ENCODE peak calls at places on chromosomes 2 and 18, in five cellular contexts. F, O, P, U and C are unnamed samples.
A peak's percentile ranks its signal among the peaks of the same experiment; 100 is the strongest.

GRCh38 chr2:215498411-215498810 is 62.5 kb upstream of the FN1 start:
- DNase-seq in F (peak; percentile 14), O (no peak), P (peak; percentile 9), U (peak; percentile 84), C (no peak)

GRCh38 chr2:227115761-227116160 is 48.2 kb downstream of the COL4A4 start:
- DNase-seq in F (no peak), O (peak; percentile 42), P (no peak), U (no peak), C (no peak)

GRCh38 chr2:42386684-42387083 is 25.7 kb upstream of the COX7A2L start:
- DNase-seq in F (peak; percentile 28), O (no peak), P (peak; percentile 33), U (peak; percentile 35), C (no peak)

GRCh38 chr18:33733376-33733775 is 155.4 kb downstream of the ASXL3 start:
- DNase-seq in F (no peak), O (no peak), P (no peak), U (no peak), C (no peak)

GRCh38 chr18:1917141-1917540 is 654.2 kb downstream of the METTL4 start:
- DNase-seq in F (no peak), O (no peak), P (no peak), U (no peak), C (no peak)

GRCh38 chr2:173550143-173550542 is 195.5 kb downstream of the CDCA7 start:
- DNase-seq in F (peak; percentile 25), O (peak; percentile 47), P (no peak), U (no peak), C (no peak)

GRCh38 chr2:107932986-107933385 is 53.3 kb upstream of the SLC5A7 start:
- DNase-seq in F (no peak), O (peak; percentile 8), P (peak; percentile 3), U (no peak), C (no peak)

GRCh38 chr2:189350515-189351209 is 90.6 kb upstream of the WDR75 start:
- DNase-seq in F (no peak), O (peak; percentile 88), P (no peak), U (no peak), C (no peak)

GRCh38 chr2:134207589-134208209 is 46.2 kb upstream of the MGAT5 start:
- DNase-seq in F (peak; percentile 51), O (peak; percentile 42), P (peak; percentile 66), U (peak; percentile 48), C (peak; percentile 47)

GRCh38 chr2:73368781-73369180 is 16.9 kb upstream of the ALMS1 start:
- DNase-seq in F (no peak), O (no peak), P (peak; percentile 62), U (no peak), C (no peak)

GRCh38 chr2:204670124-204670523 is 124.8 kb downstream of the PARD3B start:
- DNase-seq in F (no peak), O (peak; percentile 12), P (no peak), U (peak; percentile 68), C (no peak)

GRCh38 chr2:216696321-216696720 is 972 bp upstream of the IGFBP5 start:
- DNase-seq in F (no peak), O (no peak), P (no peak), U (no peak), C (no peak)

GRCh38 chr18:57242285-57242684 is 95.4 kb downstream of the BOD1L2 start:
- DNase-seq in F (no peak), O (no peak), P (no peak), U (no peak), C (no peak)

GRCh38 chr18:46320928-46321855 is 217.0 kb downstream of the HAUS1 start:
- DNase-seq in F (no peak), O (peak; percentile 55), P (no peak), U (no peak), C (no peak)

GRCh38 chr2:180690611-180691010 is 289.8 kb upstream of the UBE2E3 start:
- DNase-seq in F (no peak), O (peak; percentile 68), P (no peak), U (no peak), C (no peak)

GRCh38 chr18:44238449-44238848 is 442.2 kb upstream of the SETBP1 start:
- DNase-seq in F (no peak), O (no peak), P (no peak), U (no peak), C (no peak)

GRCh38 chr2:217732995-217733394 is 269.8 kb downstream of the TNS1 start:
- DNase-seq in F (no peak), O (peak; percentile 61), P (no peak), U (no peak), C (no peak)

GRCh38 chr2:201966691-201967388 is 66.8 kb upstream of the FZD7 start:
- DNase-seq in F (no peak), O (no peak), P (no peak), U (no peak), C (no peak)

GRCh38 chr18:75638597-75639467 is 211.3 kb upstream of the SMIM21 start:
- DNase-seq in F (no peak), O (peak; percentile 60), P (no peak), U (no peak), C (peak; percentile 21)

GRCh38 chr2:221617996-221618395 is 45.9 kb upstream of the EPHA4 start:
- DNase-seq in F (no peak), O (no peak), P (no peak), U (no peak), C (no peak)

GRCh38 chr2:85501244-85501643 is 37.7 kb upstream of the MAT2A start:
- DNase-seq in F (no peak), O (no peak), P (peak; percentile 82), U (peak; percentile 30), C (no peak)

GRCh38 chr2:128781166-128781887 is 462.7 kb upstream of the HS6ST1 start:
- DNase-seq in F (no peak), O (no peak), P (no peak), U (no peak), C (no peak)

GRCh38 chr2:217807753-217808152 is 195.0 kb downstream of the TNS1 start:
- DNase-seq in F (no peak), O (no peak), P (no peak), U (no peak), C (no peak)

GRCh38 chr18:46660955-46661749 is 4.1 kb upstream of the LOXHD1 start:
- DNase-seq in F (no peak), O (peak; percentile 31), P (no peak), U (peak; percentile 4), C (no peak)

GRCh38 chr18:76544511-76545350 is 49.7 kb upstream of the ZNF516 start:
- DNase-seq in F (no peak), O (no peak), P (no peak), U (no peak), C (no peak)

GRCh38 chr2:22281033-22281432 is 1103.9 kb upstream of the KLHL29 start:
- DNase-seq in F (no peak), O (peak; percentile 91), P (no peak), U (no peak), C (no peak)

GRCh38 chr2:98078699-98079098 is 8.3 kb upstream of the VWA3B start:
- DNase-seq in F (no peak), O (no peak), P (no peak), U (no peak), C (no peak)

GRCh38 chr2:10002681-10003080 is 40.7 kb upstream of the KLF11 start:
- DNase-seq in F (no peak), O (no peak), P (no peak), U (no peak), C (no peak)

GRCh38 chr2:224922142-224922727 is 120.0 kb downstream of the DOCK10 start:
- DNase-seq in F (no peak), O (peak; percentile 18), P (no peak), U (no peak), C (no peak)
- TF ChIP-seq MAFK in F (no peak), O (no peak), P (no peak), U (no peak), C (no peak)

DNA sequence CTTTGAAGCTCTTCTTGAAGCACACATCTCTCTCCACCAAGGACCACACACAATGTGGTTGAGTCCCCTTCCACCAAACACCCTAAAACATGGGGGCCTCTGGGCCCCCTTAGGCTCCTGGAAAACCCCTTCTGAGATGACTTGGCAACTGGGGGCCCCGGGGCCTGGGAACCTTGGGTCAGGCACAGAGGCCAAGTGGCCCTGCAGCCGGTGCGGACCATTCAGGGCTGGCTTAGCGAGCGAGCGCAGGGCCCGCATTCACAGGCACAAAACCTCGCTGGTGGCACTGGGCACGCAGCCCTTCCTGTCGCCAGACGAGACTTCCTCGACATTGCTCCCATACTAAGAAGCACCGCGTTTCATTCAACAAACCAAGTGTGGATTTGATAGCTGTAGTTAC is 111.2 kb upstream of the ID2 start:
- DNase-seq in F (no peak), O (no peak), P (no peak), U (no peak), C (no peak)
- TF ChIP-seq MAFK in F (no peak), O (no peak), P (no peak), U (no peak), C (no peak)

DNA sequence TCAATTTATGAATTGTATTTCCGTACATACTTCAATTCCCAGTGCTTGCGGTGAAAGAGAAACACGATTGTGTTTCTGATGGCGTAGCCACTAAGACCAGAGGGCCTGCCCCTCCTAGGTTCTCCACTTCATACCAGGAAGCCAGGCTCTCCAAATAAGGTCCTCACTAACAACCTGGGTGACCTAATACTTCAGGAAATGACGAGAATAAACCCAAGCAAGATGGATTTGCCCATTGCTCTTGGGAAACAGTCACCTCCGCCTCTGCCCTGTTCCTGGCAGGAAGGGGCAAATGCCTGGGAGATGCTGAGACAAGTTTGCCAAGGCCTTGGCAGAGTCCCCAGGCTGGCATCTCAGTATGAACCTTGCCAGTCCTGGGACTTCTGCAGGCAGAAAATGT is 41.8 kb downstream of the TTC32 start:
- DNase-seq in F (no peak), O (peak; percentile 85), P (no peak), U (no peak), C (no peak)
- TF ChIP-seq MAFK in F (no peak), O (no peak), P (no peak), U (no peak), C (no peak)

GRCh38 chr2:30710016-30710415 is 97.2 kb downstream of the CAPN13 start:
- DNase-seq in F (no peak), O (no peak), P (no peak), U (no peak), C (no peak)

GRCh38 chr2:30707304-30707903 is 99.8 kb downstream of the CAPN13 start:
- DNase-seq in F (no peak), O (no peak), P (no peak), U (no peak), C (peak; percentile 16)

GRCh38 chr2:30710461-30710860 is 96.8 kb downstream of the CAPN13 start:
- DNase-seq in F (no peak), O (no peak), P (no peak), U (no peak), C (no peak)

GRCh38 chr2:30709516-30709915 is 97.7 kb downstream of the CAPN13 start:
- DNase-seq in F (no peak), O (no peak), P (no peak), U (no peak), C (peak; percentile 10)

DNA sequence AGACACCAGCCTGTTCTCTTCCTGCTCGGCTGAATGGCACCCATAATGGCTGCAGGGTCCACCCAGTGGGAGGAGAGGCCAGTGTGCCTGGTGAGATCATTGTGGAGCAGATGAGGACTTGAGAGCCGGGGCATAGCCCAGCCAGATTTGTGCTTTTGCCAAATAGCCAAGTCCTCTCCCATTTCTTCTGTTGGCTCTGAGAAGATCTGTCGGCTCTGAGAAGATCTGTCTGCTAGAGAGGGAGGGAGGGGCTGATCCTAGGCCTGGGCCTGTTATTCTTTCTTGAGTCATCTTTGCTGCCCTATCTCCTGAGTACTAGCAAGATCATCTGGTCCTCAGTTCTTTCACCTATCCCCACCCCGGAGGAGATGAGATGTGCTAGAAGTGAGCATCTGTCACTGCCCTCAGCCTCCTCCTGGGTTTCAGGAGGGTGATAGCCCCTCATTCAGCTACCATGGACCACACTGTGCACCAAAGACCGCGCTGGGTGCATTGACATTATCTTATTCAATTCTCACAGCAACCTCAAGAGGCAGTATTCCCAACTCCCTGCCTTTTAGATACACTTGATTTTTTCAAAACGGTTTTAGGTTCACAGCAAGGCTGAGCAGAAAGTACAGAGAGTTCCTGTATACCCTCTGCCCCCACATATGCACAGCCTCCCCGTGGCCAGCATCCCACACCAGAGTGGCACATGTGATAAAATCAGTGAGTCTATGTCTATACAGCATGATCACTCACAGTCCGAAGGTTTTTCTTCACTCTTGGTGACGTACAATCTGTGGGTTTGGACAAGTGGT is 98.6 kb downstream of the CAPN13 start:
- DNase-seq in F (peak; percentile 19), O (peak; percentile 47), P (peak; percentile 23), U (no peak), C (peak; percentile 37)
- TF ChIP-seq MAFK in F (no peak), O (no peak), P (no peak), U (no peak), C (no peak)